ENCODE peak calls at places on chromosome X, in nine cellular contexts. S, L, N, F, D, P, E, U and Q are unnamed samples.

GRCh38 chrX:103376118-103376978 is at the start of gene BEX3:
- DNase-seq in S (no peak), L (peak), N (peak), F (peak), D (peak), P (peak), E (no peak), U (no peak), Q (peak)

GRCh38 chrX:45445745-45446412 is 245.2 kb upstream of the DIPK2B start:
- DNase-seq in S (peak), L (peak), N (no peak), F (peak), D (peak), P (no peak), E (no peak), U (no peak), Q (peak)

GRCh38 chrX:139720136-139720535 is 12.2 kb upstream of the MCF2 start:
- DNase-seq in S (no peak), L (peak), N (no peak), F (peak), D (peak), P (no peak), E (no peak), U (no peak), Q (peak)

GRCh38 chrX:50978920-50979660 is 68.6 kb downstream of the BMP15 start:
- DNase-seq in S (no peak), L (no peak), N (no peak), F (no peak), D (no peak), P (no peak), E (no peak), U (no peak), Q (no peak)

GRCh38 chrX:144616317-144616716 is 631.0 kb upstream of the SPANXN1 start:
- DNase-seq in S (no peak), L (no peak), N (no peak), F (no peak), D (no peak), P (no peak), E (no peak), U (no peak), Q (no peak)

GRCh38 chrX:44244008-44244407 is 99.5 kb downstream of the EFHC2 start:
- DNase-seq in S (peak), L (peak), N (peak), F (peak), D (peak), P (no peak), E (peak), U (no peak), Q (peak)

GRCh38 chrX:2464677-2465166 is 36.1 kb downstream of the DHRSX start:
- DNase-seq in S (no peak), L (no peak), N (no peak), F (no peak), D (no peak), P (no peak), E (no peak), U (no peak), Q (no peak)

GRCh38 chrX:152960115-152960514 is 33.8 kb downstream of the PNMA5 start:
- DNase-seq in S (no peak), L (no peak), N (no peak), F (no peak), D (no peak), P (no peak), E (no peak), U (no peak), Q (no peak)

GRCh38 chrX:154546354-154547244 is at the start of gene G6PD:
- DNase-seq in S (no peak), L (peak), N (peak), F (peak), D (peak), P (no peak), E (peak), U (peak), Q (peak)

GRCh38 chrX:133574716-133575115 is 159.4 kb upstream of the GPC4 start:
- DNase-seq in S (no peak), L (no peak), N (no peak), F (no peak), D (no peak), P (no peak), E (no peak), U (no peak), Q (no peak)

GRCh38 chrX:17860811-17861495 is at the start of gene RAI2:
- DNase-seq in S (no peak), L (peak), N (no peak), F (no peak), D (no peak), P (peak), E (no peak), U (peak), Q (peak)

GRCh38 chrX:38571058-38571457 is 9.7 kb downstream of the TSPAN7 start:
- DNase-seq in S (no peak), L (no peak), N (no peak), F (no peak), D (no peak), P (no peak), E (no peak), U (no peak), Q (no peak)

GRCh38 chrX:150254909-150255308 is 108.2 kb upstream of the MAMLD1 start:
- DNase-seq in S (no peak), L (no peak), N (no peak), F (no peak), D (no peak), P (no peak), E (no peak), U (no peak), Q (no peak)

GRCh38 chrX:55135171-55135570 is 46.4 kb downstream of the PAGE2 start:
- DNase-seq in S (peak), L (peak), N (no peak), F (peak), D (peak), P (no peak), E (peak), U (peak), Q (peak)

GRCh38 chrX:17567821-17568220 is 169.5 kb upstream of the SCML1 start:
- DNase-seq in S (no peak), L (no peak), N (no peak), F (no peak), D (no peak), P (no peak), E (no peak), U (no peak), Q (no peak)

GRCh38 chrX:125322431-125322830 is 2.8 kb downstream of the TEX13C start:
- DNase-seq in S (no peak), L (no peak), N (no peak), F (no peak), D (no peak), P (no peak), E (no peak), U (no peak), Q (no peak)

GRCh38 chrX:111387470-111387869 is 24.5 kb downstream of the DCX start:
- DNase-seq in S (no peak), L (no peak), N (no peak), F (no peak), D (no peak), P (no peak), E (no peak), U (no peak), Q (no peak)